ENCODE peak calls at places on chromosomes 1 and 21, in four cellular contexts. V is A549, W is GM12878, F is HepG2. L is an unnamed sample.

GRCh38 chr1:235902638-235903542 is 36.2 kb upstream of the LYST start:
- DNase-seq in F (no peak), V (peak; percentile 55), W (no peak), L (no peak)

GRCh38 chr1:22673486-22674409 is 20.7 kb downstream of the C1QB start:
- DNase-seq in F (peak; percentile 12), V (peak; percentile 49), W (no peak), L (peak; percentile 66)

GRCh38 chr1:72051538-72051937 is 230.8 kb downstream of the NEGR1 start:
- DNase-seq in F (no peak), W (no peak), V (no peak), L (no peak)

GRCh38 chr1:37476087-37476452 is 1.7 kb downstream of the ZC3H12A start:
- DNase-seq in W (no peak), V (no peak), F (no peak), L (no peak)

GRCh38 chr1:161180643-161181042 is 3.3 kb upstream of the B4GALT3 start:
- DNase-seq in W (no peak), F (no peak), V (no peak), L (peak; percentile 26)

GRCh38 chr1:185961664-185962063 is 227.5 kb downstream of the HMCN1 start:
- DNase-seq in V (no peak), F (no peak), W (no peak), L (no peak)

GRCh38 chr1:226588484-226588883 is 39.9 kb downstream of the STUM start:
- DNase-seq in V (no peak), F (no peak), W (no peak), L (no peak)

GRCh38 chr1:210222288-210223006 is 10.1 kb upstream of the SERTAD4 start:
- DNase-seq in W (no peak), F (no peak), V (no peak), L (no peak)

GRCh38 chr1:45884700-45885099 is 81.3 kb downstream of the MAST2 start:
- DNase-seq in W (no peak), F (peak; percentile 62), V (no peak), L (no peak)

GRCh38 chr1:3912809-3913685 is 13.0 kb upstream of the C1orf174 start:
- DNase-seq in V (no peak), F (no peak), W (no peak), L (no peak)
- TF ChIP-seq CHD4 in V (no peak), F (no peak), W (no peak), L (no peak)

DNA sequence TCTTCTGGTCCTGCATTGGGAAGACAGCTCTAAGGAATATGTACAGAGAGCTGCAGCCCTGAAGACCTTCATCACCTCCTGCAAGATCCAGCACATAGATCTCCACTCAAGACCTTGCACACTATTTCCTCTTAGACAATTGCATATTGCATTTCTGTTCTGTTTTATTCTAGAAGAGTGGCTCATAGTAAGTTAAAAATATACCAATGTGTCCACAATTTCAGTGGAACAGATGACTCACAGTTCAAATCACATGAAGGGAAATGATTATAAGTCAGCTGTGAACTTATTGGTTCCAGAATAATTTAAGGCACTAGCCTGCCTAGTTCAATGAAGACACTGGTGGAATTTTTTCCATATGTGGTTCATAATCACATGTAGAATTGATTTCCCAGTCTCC is 10.0 kb upstream of the AK5 start:
- DNase-seq in V (no peak), W (no peak), F (no peak), L (no peak)
- TF ChIP-seq CHD4 in V (no peak), W (no peak), F (no peak), L (no peak)

GRCh38 chr21:38308785-38309119 is 52.0 kb downstream of the KCNJ15 start:
- DNase-seq in V (no peak), W (no peak), F (no peak), L (no peak)

GRCh38 chr21:38308010-38308784 is 51.4 kb downstream of the KCNJ15 start:
- DNase-seq in W (no peak), F (no peak), V (no peak), L (no peak)

GRCh38 chr21:38306833-38307232 is 50.0 kb downstream of the KCNJ15 start:
- DNase-seq in V (no peak), W (no peak), F (no peak), L (no peak)

GRCh38 chr21:38303300-38303699 is 46.5 kb downstream of the KCNJ15 start:
- DNase-seq in V (peak; percentile 14), W (no peak), F (no peak), L (no peak)

DNA sequence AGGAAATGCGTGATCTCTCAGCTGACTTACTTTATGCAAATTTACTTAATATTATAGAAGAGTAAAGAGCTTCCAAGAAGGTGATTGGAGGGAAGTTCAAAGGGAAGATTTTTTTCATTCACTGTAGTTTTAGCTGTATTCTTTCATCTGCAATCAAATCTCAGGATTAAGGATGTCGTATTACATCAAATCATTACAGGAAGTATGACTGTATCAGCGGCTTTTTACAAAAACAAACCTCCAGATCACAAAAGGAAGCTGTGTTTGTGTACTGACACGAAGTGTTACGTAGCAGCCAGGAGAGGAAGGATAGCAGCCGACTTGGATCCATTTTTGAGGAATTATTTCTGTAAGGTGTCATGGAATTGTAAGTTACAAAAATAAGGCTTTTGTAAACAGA is 49.6 kb downstream of the KCNJ15 start:
- DNase-seq in V (no peak), F (no peak), W (no peak), L (no peak)
- TF ChIP-seq CHD4 in V (no peak), F (no peak), W (no peak), L (no peak)

GRCh38 chr1:224920930-224921329 is 8.5 kb upstream of the DNAH14 start:
- DNase-seq in W (no peak), F (no peak), V (no peak), L (no peak)

GRCh38 chr1:224919508-224919907 is 10.0 kb upstream of the DNAH14 start:
- DNase-seq in F (no peak), W (no peak), V (no peak), L (no peak)

GRCh38 chr1:224921354-224921753 is 8.1 kb upstream of the DNAH14 start:
- DNase-seq in V (no peak), W (no peak), F (no peak), L (no peak)

GRCh38 chr1:224923726-224924125 is 5.7 kb upstream of the DNAH14 start:
- DNase-seq in V (no peak), F (no peak), W (no peak), L (no peak)

GRCh38 chr1:224922404-224923164 is 6.9 kb upstream of the DNAH14 start:
- DNase-seq in W (peak; percentile 11), F (peak; percentile 30), V (peak; percentile 57), L (peak; percentile 57)
- TF ChIP-seq CHD4 in W (no peak), F (no peak), V (no peak), L (no peak)

GRCh38 chr1:59757185-59757747 is 57.5 kb upstream of the HOOK1 start:
- DNase-seq in V (no peak), F (no peak), W (no peak), L (no peak)

GRCh38 chr1:59751801-59752200 is 62.9 kb upstream of the HOOK1 start:
- DNase-seq in W (no peak), F (no peak), V (no peak), L (no peak)

GRCh38 chr1:59750612-59751395 is 63.9 kb upstream of the HOOK1 start:
- DNase-seq in W (no peak), F (no peak), V (no peak), L (no peak)

GRCh38 chr1:59755084-59755685 is 59.6 kb upstream of the HOOK1 start:
- DNase-seq in F (no peak), W (no peak), V (no peak), L (no peak)

GRCh38 chr1:59752556-59753412 is 62.0 kb upstream of the HOOK1 start:
- DNase-seq in F (no peak), W (peak; percentile 28), V (no peak), L (no peak)
- TF ChIP-seq CHD4 in F (no peak), W (no peak), V (no peak), L (no peak)

L was measured in K562.